ENCODE peak calls at places on chromosomes 16 and 17, in eight cellular contexts. K is psoas muscle; N is lower lobe of right lung; C is thoracic aorta; X is uterus; U is heart right ventricle; Q is mammary epithelial cell; I is naive thymus-derived CD4-positive, alpha-beta T cell. J is an unnamed sample.

GRCh38 chr16:64627288-64627687 is 494.6 kb downstream of the CDH11 start:
- DNase-seq in K (no peak), N (no peak), C (no peak), X (no peak), U (no peak), Q (no peak), I (no peak), J (no peak)

GRCh38 chr17:80107231-80108021 is 6.0 kb downstream of the GAA start:
- DNase-seq in K (peak; percentile 39), N (peak; percentile 41), C (no peak), X (no peak), U (no peak), Q (no peak), I (no peak), J (no peak)

GRCh38 chr16:49850558-49851467 is 5.1 kb downstream of the ZNF423 start:
- DNase-seq in K (no peak), N (no peak), C (no peak), X (no peak), U (no peak), Q (no peak), I (no peak), J (no peak)

GRCh38 chr16:47073223-47074155 is 70.3 kb downstream of the NETO2 start:
- DNase-seq in K (no peak), N (no peak), C (no peak), X (no peak), U (no peak), Q (no peak), I (no peak), J (no peak)

GRCh38 chr16:58127033-58127556 is 2.1 kb downstream of the CFAP20 start:
- DNase-seq in K (no peak), N (no peak), C (no peak), X (no peak), U (no peak), Q (peak; percentile 23), I (peak; percentile 81), J (peak; percentile 61)

GRCh38 chr17:39667262-39668140 is 752 bp upstream of the PNMT start:
- DNase-seq in K (peak; percentile 88), N (no peak), C (no peak), X (no peak), U (no peak), Q (no peak), I (no peak), J (no peak)

GRCh38 chr17:71412803-71413202 is 708.0 kb upstream of the SOX9 start:
- DNase-seq in K (no peak), N (no peak), C (no peak), X (no peak), U (no peak), Q (peak; percentile 98), I (no peak), J (no peak)

GRCh38 chr16:23435500-23435899 is 17.5 kb downstream of the COG7 start:
- DNase-seq in K (peak; percentile 64), N (peak; percentile 80), C (no peak), X (peak; percentile 40), U (peak; percentile 28), Q (peak; percentile 34), I (peak; percentile 60), J (peak; percentile 44)

GRCh38 chr17:1043601-1044251 is 46.8 kb downstream of the TIMM22 start:
- DNase-seq in K (peak; percentile 80), N (peak; percentile 47), C (peak; percentile 38), X (peak; percentile 53), U (peak; percentile 88), Q (no peak), I (no peak), J (no peak)

GRCh38 chr17:75777243-75777922 is 7.2 kb upstream of the UNK start:
- DNase-seq in K (no peak), N (no peak), C (no peak), X (peak; percentile 18), U (no peak), Q (no peak), I (peak; percentile 23), J (no peak)

GRCh38 chr16:68700120-68700519 is 37.0 kb upstream of the CDH1 start:
- DNase-seq in K (no peak), N (no peak), C (no peak), X (no peak), U (no peak), Q (no peak), I (no peak), J (no peak)

GRCh38 chr17:80204626-80205468 is 15.3 kb downstream of the SGSH start:
- DNase-seq in K (no peak), N (no peak), C (no peak), X (no peak), U (no peak), Q (no peak), I (no peak), J (no peak)

GRCh38 chr17:61259360-61259759 is 140.3 kb upstream of the TBX2 start:
- DNase-seq in K (no peak), N (no peak), C (no peak), X (no peak), U (no peak), Q (no peak), I (no peak), J (no peak)

GRCh38 chr17:36550491-36551417 is 6.0 kb downstream of the GGNBP2 start:
- DNase-seq in K (no peak), N (no peak), C (no peak), X (no peak), U (no peak), Q (no peak), I (peak; percentile 52), J (no peak)

GRCh38 chr16:48704710-48705109 is 94.7 kb upstream of the N4BP1 start:
- DNase-seq in K (no peak), N (no peak), C (no peak), X (no peak), U (no peak), Q (no peak), I (no peak), J (no peak)

GRCh38 chr16:54342966-54343365 is 56.4 kb upstream of the IRX3 start:
- DNase-seq in K (no peak), N (no peak), C (no peak), X (no peak), U (no peak), Q (peak; percentile 32), I (no peak), J (no peak)

DNA sequence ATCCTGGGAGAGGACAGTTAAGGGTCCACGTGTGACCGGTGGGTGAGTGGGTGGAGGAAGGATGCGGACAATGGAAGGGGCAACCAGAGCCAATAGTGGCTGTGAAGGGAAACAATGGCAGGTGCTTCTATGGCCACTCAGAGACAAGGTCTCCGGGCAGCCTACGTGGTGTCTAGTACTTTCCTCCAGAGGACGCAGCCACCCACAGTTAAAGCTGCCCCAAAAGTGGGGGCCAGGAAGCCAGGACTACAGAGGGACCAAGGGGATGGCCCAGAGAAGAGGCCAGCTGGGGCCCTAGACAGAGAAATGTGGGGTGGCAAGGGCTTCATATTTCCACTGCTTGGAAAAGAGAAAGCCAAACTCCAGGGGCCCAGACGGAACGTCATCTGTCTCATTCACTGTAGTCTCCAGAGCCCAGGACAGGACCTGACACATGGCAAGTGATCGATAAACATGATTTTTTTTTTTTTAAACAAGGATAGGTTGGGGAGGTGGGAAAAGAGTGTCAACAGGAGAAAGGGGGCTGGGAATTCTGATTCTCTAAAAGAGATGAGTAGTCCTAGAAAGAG is 861 bp upstream of the PER1 start:
- DNase-seq in K (no peak), N (peak; percentile 53), C (no peak), X (peak; percentile 49), U (peak; percentile 34), Q (no peak), I (peak; percentile 37), J (no peak)
- H3K4me3 ChIP-seq in K (peak overlapping the region; percentile 97), N (peak overlapping the region; percentile 73), C (peak overlapping the region; percentile 76), X (peak overlapping the region; percentile 93), U (peak overlapping the region; percentile 83), Q (no peak overlapping the region), I (peak overlapping the region; percentile 80), J (no peak overlapping the region)

GRCh38 chr17:35048685-35049379 is 14.7 kb downstream of the RFFL start:
- DNase-seq in K (no peak), N (no peak), C (no peak), X (no peak), U (no peak), Q (no peak), I (no peak), J (no peak)

GRCh38 chr17:35046245-35046644 is 17.3 kb downstream of the RFFL start:
- DNase-seq in K (no peak), N (no peak), C (no peak), X (no peak), U (no peak), Q (no peak), I (no peak), J (no peak)

GRCh38 chr17:35050170-35050569 is 13.3 kb downstream of the RFFL start:
- DNase-seq in K (no peak), N (no peak), C (no peak), X (no peak), U (no peak), Q (no peak), I (no peak), J (no peak)

GRCh38 chr17:35044181-35044580 is 19.3 kb downstream of the RFFL start:
- DNase-seq in K (no peak), N (no peak), C (no peak), X (no peak), U (no peak), Q (no peak), I (no peak), J (no peak)

DNA sequence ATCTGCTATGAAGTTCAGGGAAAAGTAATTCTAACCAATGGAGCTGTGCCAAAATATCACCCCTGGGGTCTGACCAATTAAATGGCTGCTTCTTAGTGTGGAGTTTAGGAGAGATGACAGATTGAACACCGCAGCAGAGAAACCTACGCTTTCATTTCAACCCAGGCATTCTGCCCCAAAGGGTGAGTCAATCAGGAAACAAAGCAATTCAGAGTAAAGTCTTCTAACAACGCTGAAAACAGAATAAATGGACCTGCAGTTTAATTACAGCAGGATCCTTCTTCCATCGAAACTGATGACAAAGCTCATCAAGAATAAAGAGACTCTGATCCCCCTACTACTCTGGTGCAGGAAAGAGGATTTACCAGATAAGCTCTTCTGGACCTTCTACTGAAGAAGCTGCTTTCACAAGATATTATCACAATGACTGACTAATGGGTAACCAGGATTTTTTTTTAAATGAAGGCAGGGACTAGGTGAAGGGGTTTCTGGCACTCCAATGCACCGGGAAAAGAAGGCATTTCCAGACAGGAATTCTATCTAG is 16.7 kb downstream of the RFFL start:
- DNase-seq in K (no peak), N (no peak), C (no peak), X (no peak), U (no peak), Q (no peak), I (peak; percentile 73), J (peak; percentile 36)
- H3K4me3 ChIP-seq in K (no peak overlapping the region), N (no peak overlapping the region), C (no peak overlapping the region), X (no peak overlapping the region), U (no peak overlapping the region), Q (no peak overlapping the region), I (peak overlapping the region; percentile 45), J (peak overlapping the region; percentile 33)

GRCh38 chr17:74757502-74757901 is 9.1 kb downstream of the NHERF1 start:
- DNase-seq in K (no peak), N (no peak), C (no peak), X (no peak), U (no peak), Q (no peak), I (no peak), J (no peak)
- H3K4me3 ChIP-seq in K (no peak overlapping the region), N (no peak overlapping the region), C (no peak overlapping the region), X (no peak overlapping the region), U (no peak overlapping the region), Q (no peak overlapping the region), I (peak overlapping the region; percentile 18), J (peak overlapping the region; percentile 11)

DNA sequence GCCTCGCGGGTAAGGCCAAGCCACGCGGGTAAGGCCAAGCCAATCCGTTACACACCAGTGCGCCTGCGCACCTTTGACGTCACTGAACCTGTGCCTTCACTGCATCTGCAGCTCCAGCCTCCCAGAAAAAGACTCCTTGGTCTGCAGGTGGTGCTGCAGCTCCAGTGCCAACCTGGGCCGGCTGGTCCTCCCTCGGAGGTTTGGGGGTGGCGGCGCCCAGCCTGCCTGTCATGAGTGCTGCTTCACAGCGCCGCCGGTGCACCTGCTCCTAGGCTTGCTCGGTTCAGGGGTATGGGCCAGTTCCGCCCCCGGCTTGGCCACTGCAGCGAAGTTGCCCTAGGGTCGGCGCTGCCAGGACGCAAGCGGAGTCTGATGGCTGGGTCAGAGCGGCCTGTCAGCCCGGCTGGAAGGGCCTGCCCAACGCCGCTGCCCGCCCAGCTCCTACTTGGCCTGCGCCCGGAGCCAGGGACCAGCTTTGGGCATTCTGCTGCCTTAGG is 146.6 kb downstream of the USP22 start:
- DNase-seq in K (peak; percentile 67), N (no peak), C (no peak), X (peak; percentile 64), U (peak; percentile 6), Q (peak; percentile 66), I (peak; percentile 27), J (peak; percentile 31)
- H3K4me3 ChIP-seq in K (peak overlapping the region; percentile 13), N (no peak overlapping the region), C (no peak overlapping the region), X (no peak overlapping the region), U (peak overlapping the region; percentile 5), Q (no peak overlapping the region), I (no peak overlapping the region), J (no peak overlapping the region)